ENCODE peak calls at places on chromosome 4, in seven cellular contexts. J is CD4-positive, alpha-beta T cell; L is activated CD8-positive, alpha-beta T cell treated with anti-CD3 and anti-CD28 coated beads, Interleukin-2, amount 10 ng/mL, durations not matched to agents 7 days and 5 days; H is IMR-90; Y is pancreas; P is upper lobe of right lung; T is PC-3. D is an unnamed sample.

GRCh38 chr4:98485816-98486355 is 172.5 kb downstream of the TSPAN5 start:
- ATAC-seq in J (no peak), L (no peak), H (no peak), Y (no peak), P (no peak), T (no peak), D (peak)

GRCh38 chr4:101014417-101014816 is 332.9 kb downstream of the PPP3CA start:
- ATAC-seq in J (no peak), L (no peak), H (no peak), Y (no peak), P (no peak), T (no peak), D (no peak)

GRCh38 chr4:72858328-72858727 is 211.2 kb downstream of the COX18 start:
- ATAC-seq in J (no peak), L (no peak), H (peak), Y (no peak), P (peak), T (peak), D (peak)

GRCh38 chr4:138053601-138054322 is 188.4 kb downstream of the SLC7A11 start:
- ATAC-seq in J (no peak), L (no peak), H (peak), Y (peak), P (no peak), T (peak), D (no peak)

GRCh38 chr4:154491731-154492249 is at the start of gene DCHS2:
- ATAC-seq in J (peak), L (peak), H (peak), Y (peak), P (peak), T (peak), D (peak)

GRCh38 chr4:177699365-177700213 is 257.4 kb upstream of the AGA start:
- ATAC-seq in J (no peak), L (no peak), H (peak), Y (peak), P (no peak), T (peak), D (no peak)

GRCh38 chr4:59094505-59094904 is 1984.3 kb upstream of the IGFBP7 start:
- ATAC-seq in J (no peak), L (no peak), H (no peak), Y (no peak), P (no peak), T (no peak), D (no peak)

GRCh38 chr4:13470379-13470778 is 13.8 kb downstream of the RAB28 start:
- ATAC-seq in J (no peak), L (no peak), H (no peak), Y (no peak), P (no peak), T (no peak), D (no peak)

GRCh38 chr4:154073107-154073817 is 284.4 kb upstream of the SFRP2 start:
- ATAC-seq in J (no peak), L (no peak), H (no peak), Y (no peak), P (no peak), T (no peak), D (peak)

GRCh38 chr4:115780268-115780667 is 666.8 kb upstream of the NDST4 start:
- ATAC-seq in J (no peak), L (no peak), H (no peak), Y (no peak), P (no peak), T (no peak), D (no peak)

GRCh38 chr4:76733380-76733779 is 164.6 kb downstream of the SOWAHB start:
- ATAC-seq in J (no peak), L (no peak), H (no peak), Y (peak), P (no peak), T (peak), D (no peak)

GRCh38 chr4:152138451-152138850 is 377.6 kb upstream of the GATB start:
- ATAC-seq in J (peak), L (peak), H (no peak), Y (no peak), P (no peak), T (no peak), D (peak)

GRCh38 chr4:143667461-143667860 is 33.0 kb downstream of the FREM3 start:
- ATAC-seq in J (no peak), L (no peak), H (no peak), Y (peak), P (peak), T (no peak), D (no peak)

GRCh38 chr4:151721466-151721865 is 39.3 kb downstream of the GATB start:
- ATAC-seq in J (no peak), L (no peak), H (no peak), Y (no peak), P (no peak), T (no peak), D (no peak)

GRCh38 chr4:112854420-112854819 is 195.0 kb upstream of the ANK2 start:
- ATAC-seq in J (no peak), L (no peak), H (no peak), Y (no peak), P (no peak), T (no peak), D (no peak)

GRCh38 chr4:188372856-188373255 is 233.6 kb downstream of the TRIML1 start:
- ATAC-seq in J (no peak), L (no peak), H (peak), Y (no peak), P (peak), T (no peak), D (no peak)

GRCh38 chr4:22454216-22454838 is 61.5 kb downstream of the ADGRA3 start:
- ATAC-seq in J (no peak), L (no peak), H (no peak), Y (peak), P (no peak), T (no peak), D (no peak)

GRCh38 chr4:151408380-151408629 is 671 bp upstream of the FHIP1A start:
- ATAC-seq in J (no peak), L (no peak), H (peak), Y (peak), P (no peak), T (no peak), D (peak)

GRCh38 chr4:83285022-83285387 is 407 bp upstream of the COQ2 start:
- ATAC-seq in J (peak), L (peak), H (peak), Y (peak), P (peak), T (no peak), D (peak)

GRCh38 chr4:119748853-119749252 is 120.2 kb upstream of the PDE5A start:
- ATAC-seq in J (no peak), L (no peak), H (peak), Y (no peak), P (no peak), T (no peak), D (no peak)

GRCh38 chr4:102196221-102196620 is 149.1 kb downstream of the SLC39A8 start:
- ATAC-seq in J (no peak), L (no peak), H (no peak), Y (no peak), P (no peak), T (peak), D (peak)

GRCh38 chr4:21656832-21657231 is 291.7 kb downstream of the KCNIP4 start:
- ATAC-seq in J (no peak), L (no peak), H (no peak), Y (no peak), P (peak), T (no peak), D (no peak)

GRCh38 chr4:3239342-3239741 is 9.6 kb upstream of the MSANTD1 start:
- ATAC-seq in J (no peak), L (no peak), H (no peak), Y (peak), P (no peak), T (no peak), D (no peak)

GRCh38 chr4:7813674-7814073 is 126.0 kb downstream of the AFAP1 start:
- ATAC-seq in J (no peak), L (no peak), H (no peak), Y (peak), P (peak), T (no peak), D (peak)

GRCh38 chr4:19205853-19206252 is 1045.9 kb upstream of the SLIT2 start:
- ATAC-seq in J (no peak), L (no peak), H (no peak), Y (no peak), P (no peak), T (no peak), D (no peak)

GRCh38 chr4:123536225-123536624 is 139.6 kb downstream of the SPRY1 start:
- ATAC-seq in J (no peak), L (peak), H (no peak), Y (no peak), P (no peak), T (no peak), D (no peak)

GRCh38 chr4:154566639-154567204 is 3.9 kb downstream of the FGB start:
- ATAC-seq in J (no peak), L (no peak), H (no peak), Y (no peak), P (no peak), T (peak), D (no peak)

GRCh38 chr4:62301500-62301899 is 1101.4 kb downstream of the ADGRL3 start:
- ATAC-seq in J (no peak), L (no peak), H (no peak), Y (no peak), P (no peak), T (no peak), D (no peak)

GRCh38 chr4:149708513-149709175 is 107.0 kb downstream of the IQCM start:
- ATAC-seq in J (no peak), L (no peak), H (no peak), Y (no peak), P (no peak), T (peak), D (no peak)

GRCh38 chr4:78581626-78582025 is 30.1 kb downstream of the ANXA3 start:
- ATAC-seq in J (no peak), L (no peak), H (no peak), Y (peak), P (peak), T (no peak), D (no peak)

GRCh38 chr4:165537028-165537648 is 158.3 kb downstream of the CPE start:
- ATAC-seq in J (no peak), L (peak), H (peak), Y (peak), P (peak), T (peak), D (peak)

GRCh38 chr4:43351970-43352806 is 459.7 kb downstream of the GRXCR1 start:
- ATAC-seq in J (no peak), L (no peak), H (no peak), Y (no peak), P (no peak), T (peak), D (no peak)

GRCh38 chr4:26346203-26346620 is 25.4 kb downstream of the RBPJ start:
- ATAC-seq in J (no peak), L (no peak), H (no peak), Y (peak), P (no peak), T (no peak), D (no peak)

GRCh38 chr4:176270669-176271068 is 1.6 kb upstream of the ASB5 start:
- ATAC-seq in J (no peak), L (no peak), H (peak), Y (no peak), P (no peak), T (peak), D (peak)

GRCh38 chr4:119209077-119209476 is 3.4 kb upstream of the USP53 start:
- ATAC-seq in J (no peak), L (no peak), H (peak), Y (no peak), P (no peak), T (peak), D (peak)

D was measured in activated T-helper 17 cell treated with anti-CD3 and anti-CD28 coated beads, Interleukin-2, amount 50 U/mL, for 72 hours.